ENCODE peak calls at places on chromosome 19, in four cellular contexts. I is A549, D is HCT116, H is thyroid gland. J is an unnamed sample.

GRCh38 chr19:10637894-10638293 is 12.5 kb downstream of the SLC44A2 start:
- DNase-seq in D (no peak), I (no peak), H (no peak), J (no peak)

GRCh38 chr19:33819875-33820781 is 23.5 kb downstream of the KCTD15 start:
- DNase-seq in H (peak; percentile 67), D (no peak), I (peak; percentile 93), J (peak; percentile 82)

GRCh38 chr19:38285567-38285966 is 18.5 kb upstream of the C19orf33 start:
- DNase-seq in D (no peak), H (no peak), I (no peak), J (no peak)

GRCh38 chr19:6608950-6609349 is 18.0 kb upstream of the CD70 start:
- DNase-seq in D (no peak), I (no peak), H (no peak), J (no peak)

GRCh38 chr19:32318884-32319520 is 26.4 kb upstream of the ZNF507 start:
- DNase-seq in H (peak; percentile 22), I (peak; percentile 75), D (peak; percentile 8), J (no peak)

GRCh38 chr19:38264486-38265212 is at the start of gene SPINT2:
- DNase-seq in D (peak; percentile 67), H (no peak), I (peak; percentile 84), J (no peak)

GRCh38 chr19:584240-585001 is 5.3 kb upstream of the HCN2 start:
- DNase-seq in I (no peak), H (peak; percentile 14), D (no peak), J (peak; percentile 45)

GRCh38 chr19:18629166-18630088 is 7.4 kb upstream of the KLHL26 start:
- DNase-seq in H (peak; percentile 27), I (no peak), D (no peak), J (no peak)

GRCh38 chr19:15114153-15114540 is 6.9 kb downstream of the SYDE1 start:
- DNase-seq in D (no peak), H (no peak), I (no peak), J (no peak)

GRCh38 chr19:8571006-8571411 is 6.2 kb downstream of the MYO1F start:
- DNase-seq in D (no peak), I (peak; percentile 59), H (no peak), J (peak; percentile 55)

GRCh38 chr19:572891-573825 is 762 bp downstream of the BSG start:
- DNase-seq in D (no peak), H (peak; percentile 69), I (no peak), J (peak; percentile 64)

GRCh38 chr19:11335449-11336146 is 3.9 kb downstream of the RAB3D start:
- DNase-seq in H (no peak), D (no peak), I (no peak), J (no peak)

GRCh38 chr19:18109731-18110671 is 12.4 kb downstream of the MAST3 start:
- DNase-seq in I (no peak), H (peak; percentile 57), D (no peak), J (peak; percentile 77)

GRCh38 chr19:53606031-53606430 is 25.8 kb upstream of the DPRX start:
- DNase-seq in D (no peak), H (no peak), I (no peak), J (no peak)

GRCh38 chr19:19113040-19113541 is 25.2 kb downstream of the TMEM161A start:
- DNase-seq in D (no peak), H (no peak), I (no peak), J (no peak)

GRCh38 chr19:52226652-52227051 is 36.8 kb downstream of the PPP2R1A start:
- DNase-seq in I (no peak), D (no peak), H (no peak), J (no peak)

GRCh38 chr19:9934132-9934950 is 2.0 kb downstream of the OLFM2 start:
- DNase-seq in I (peak; percentile 52), D (peak; percentile 66), H (peak; percentile 84), J (peak; percentile 74)

GRCh38 chr19:38744298-38744681 is at the start of gene CAPN12:
- DNase-seq in I (no peak), H (no peak), D (no peak), J (no peak)

GRCh38 chr19:8257052-8257443 is 47.9 kb downstream of the CERS4 start:
- DNase-seq in H (no peak), D (no peak), I (no peak), J (no peak)

GRCh38 chr19:1901940-1902404 is 3.2 kb upstream of the ADAT3 start:
- DNase-seq in D (no peak), I (no peak), H (peak; percentile 70), J (peak; percentile 43)

GRCh38 chr19:1906985-1907562 is 1.9 kb downstream of the ADAT3 start:
- DNase-seq in H (no peak), I (no peak), D (no peak), J (no peak)

GRCh38 chr19:1905863-1906375 is 720 bp downstream of the ADAT3 start:
- DNase-seq in H (no peak), D (no peak), I (no peak), J (no peak)

GRCh38 chr19:1905071-1905862 is at the start of the genes ADAT3 and SCAMP4:
- DNase-seq in D (peak; percentile 98), H (peak; percentile 99), I (peak; percentile 84), J (peak; percentile 99)

GRCh38 chr19:1904385-1905070 is 671 bp upstream of the ADAT3 start:
- DNase-seq in D (no peak), I (no peak), H (peak; percentile 93), J (peak; percentile 60)
- TF ChIP-seq POLR2A in D (no peak), I (no peak), H (peak; percentile 54), J (no peak)

GRCh38 chr19:44745386-44745831 is 3.1 kb upstream of the BCL3 start:
- DNase-seq in D (peak; percentile 26), I (peak; percentile 80), H (no peak), J (peak; percentile 82)
- H3K4me1 ChIP-seq in D (peaks cover 71% of the 10 kb centered on the region), I (peaks cover 72% of the 10 kb centered on the region), H (peaks cover 77% of the 10 kb centered on the region), J (peaks cover 89% of the 10 kb centered on the region)

DNA sequence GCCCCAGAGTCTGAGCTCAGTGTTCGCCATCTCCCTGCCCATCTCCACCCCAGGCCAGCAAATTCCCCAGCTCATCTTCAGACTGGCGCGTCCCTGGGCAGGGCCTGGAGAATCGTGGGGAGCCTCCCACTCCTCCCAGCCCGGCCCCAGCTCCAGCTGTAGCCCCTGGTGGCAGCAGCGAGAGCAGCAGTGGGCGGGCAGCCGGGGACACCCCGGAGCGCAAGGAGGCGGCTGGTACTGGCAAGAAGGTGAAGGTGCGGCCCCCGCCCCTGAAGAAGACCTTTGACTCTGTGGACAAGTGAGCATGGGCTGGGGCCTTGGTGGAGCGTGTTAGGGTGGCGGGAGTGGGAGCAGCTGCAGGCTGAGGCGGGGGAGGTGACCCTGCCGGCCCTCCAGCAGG is 8.4 kb upstream of the PRR19 start:
- DNase-seq in I (no peak), H (no peak), D (no peak), J (no peak)
- TF ChIP-seq CTCF in I (no peak), H (no peak), D (peak; percentile 34), J (no peak)

GRCh38 chr19:3573162-3573857 is 566 bp downstream of the HMG20B start:
- DNase-seq in D (no peak), I (no peak), H (peak; percentile 27), J (no peak)
- TF ChIP-seq POLR2A in D (no peak), I (no peak), H (no peak), J (no peak)

GRCh38 chr19:13506550-13506878 is 235 bp upstream of the CACNA1A start:
- DNase-seq in H (no peak), D (no peak), I (no peak), J (no peak)
- H3K4me1 ChIP-seq in H (peaks cover 7% of the 10 kb centered on the region), D (no peaks in the 10 kb centered on the region), I (no peaks in the 10 kb centered on the region), J (peaks cover 3% of the 10 kb centered on the region)

GRCh38 chr19:28171983-28172382 is 1041.0 kb downstream of the UQCRFS1 start:
- DNase-seq in I (no peak), H (no peak), D (no peak), J (no peak)
- TF ChIP-seq CTCF in I (no peak), H (no peak), D (no peak), J (no peak)

J was measured in transverse colon.